ENCODE peak calls at places on chromosomes 2 and 18, in six cellular contexts. R is activated gamma-delta T cell treated with Interleukin-2 at 50 U/mL for 16 hours, Q is NCI-H2171 treated with DMSO at 0.1 percent for 48 hours, M is body of pancreas, Y is amniotic stem cell, J is fibroblast of the conjunctiva. P is an unnamed sample.

GRCh38 chr18:2706903-2707302 is 51.4 kb downstream of the SMCHD1 start:
- DNase-seq in J (no peak), M (no peak), Y (no peak), Q (no peak), R (no peak), P (no peak)

GRCh38 chr2:184367211-184367610 is 231.1 kb upstream of the ZNF804A start:
- DNase-seq in M (no peak), Q (no peak), J (no peak), Y (no peak), R (no peak), P (no peak)

GRCh38 chr2:121140734-121141133 is 144.3 kb downstream of the TFCP2L1 start:
- DNase-seq in R (no peak), J (no peak), Y (no peak), Q (no peak), M (no peak), P (no peak)

GRCh38 chr2:196913691-196914090 is 12.8 kb downstream of the PGAP1 start:
- DNase-seq in J (no peak), M (no peak), Y (no peak), R (no peak), Q (no peak), P (no peak)

GRCh38 chr2:23477392-23477791 is 92.4 kb downstream of the KLHL29 start:
- DNase-seq in J (no peak), R (no peak), Y (no peak), M (no peak), Q (no peak), P (no peak)

GRCh38 chr2:31269087-31269486 is 35.1 kb downstream of the EHD3 start:
- DNase-seq in Y (no peak), J (no peak), M (no peak), Q (no peak), R (no peak), P (no peak)

GRCh38 chr2:133434962-133435668 is 133.1 kb downstream of the NCKAP5 start:
- DNase-seq in J (no peak), Q (peak), Y (no peak), M (peak), R (no peak), P (no peak)

GRCh38 chr2:151280276-151280675 is 9.2 kb downstream of the NMI start:
- DNase-seq in M (no peak), Y (no peak), J (no peak), Q (no peak), R (no peak), P (no peak)

GRCh38 chr2:227460833-227461232 is 11.1 kb upstream of the AGFG1 start:
- DNase-seq in M (no peak), J (no peak), Q (no peak), R (no peak), Y (no peak), P (no peak)

P was measured in NK-92 treated with Interleukin-12 subunit alpha and Interleukin-12 subunit beta, amount 100 ng/mL, for 24 hours.